ENCODE peak calls at places on chromosomes 11 and 22, in nine cellular contexts. L, V, T, Z, D, K, P, C and M are unnamed samples.

GRCh38 chr22:44098021-44098739 is 74.1 kb downstream of the PARVB start:
- DNase-seq in T (no peak), D (no peak), P (no peak), V (no peak), K (peak), L (no peak), C (peak), Z (no peak), M (no peak)

GRCh38 chr22:27774200-27774599 is 27.4 kb downstream of the MN1 start:
- DNase-seq in T (no peak), C (no peak), V (no peak), D (no peak), Z (no peak), L (no peak), P (no peak), K (no peak), M (no peak)

GRCh38 chr22:46936378-46936916 is 174.0 kb downstream of the TBC1D22A start:
- DNase-seq in T (no peak), P (no peak), D (no peak), V (no peak), L (no peak), Z (no peak), C (no peak), K (no peak), M (no peak)

GRCh38 chr11:76665921-76666351 is 4.6 kb downstream of the LRRC32 start:
- DNase-seq in V (no peak), P (no peak), Z (peak), K (no peak), L (peak), T (peak), D (no peak), C (peak), M (no peak)

GRCh38 chr11:115290479-115291390 is 213.5 kb downstream of the CADM1 start:
- DNase-seq in T (no peak), L (no peak), P (no peak), V (no peak), C (no peak), D (no peak), K (no peak), Z (no peak), M (no peak)

GRCh38 chr11:119319702-119320592 is 3.0 kb upstream of the MCAM start:
- DNase-seq in L (no peak), V (no peak), C (peak), D (no peak), P (no peak), T (no peak), K (no peak), Z (peak), M (no peak)

GRCh38 chr11:6943131-6943530 is 16.9 kb downstream of the ZNF215 start:
- DNase-seq in C (no peak), V (no peak), Z (no peak), L (no peak), K (no peak), T (no peak), P (peak), D (no peak), M (no peak)

GRCh38 chr11:134558258-134558835 is 146.3 kb upstream of the B3GAT1 start:
- DNase-seq in Z (no peak), D (no peak), V (no peak), C (peak), L (no peak), P (no peak), K (no peak), T (no peak), M (no peak)

GRCh38 chr11:27699926-27700350 is 317 bp downstream of the BDNF start:
- DNase-seq in L (peak), K (no peak), C (no peak), Z (no peak), P (no peak), D (no peak), T (no peak), V (no peak), M (peak)

GRCh38 chr11:118051136-118051610 is 25.7 kb upstream of the TMPRSS4 start:
- DNase-seq in T (no peak), C (no peak), Z (no peak), V (no peak), L (no peak), K (no peak), P (no peak), D (no peak), M (no peak)

GRCh38 chr22:43625242-43625641 is 186.9 kb downstream of the EFCAB6 start:
- DNase-seq in T (no peak), K (no peak), C (no peak), L (no peak), Z (no peak), V (peak), D (no peak), P (no peak), M (no peak)

GRCh38 chr11:110087820-110088534 is 5.2 kb upstream of the ZC3H12C start:
- DNase-seq in T (no peak), V (no peak), C (no peak), K (peak), D (no peak), L (no peak), P (peak), Z (no peak), M (peak)

GRCh38 chr11:63845305-63845704 is 6.4 kb downstream of the MARK2 start:
- DNase-seq in Z (no peak), V (peak), T (no peak), P (peak), D (no peak), K (peak), L (no peak), C (no peak), M (no peak)

GRCh38 chr11:1181858-1182535 is 24.2 kb downstream of the MUC5AC start:
- DNase-seq in D (no peak), V (no peak), P (no peak), T (no peak), Z (no peak), L (no peak), C (no peak), K (no peak), M (no peak)

DNA sequence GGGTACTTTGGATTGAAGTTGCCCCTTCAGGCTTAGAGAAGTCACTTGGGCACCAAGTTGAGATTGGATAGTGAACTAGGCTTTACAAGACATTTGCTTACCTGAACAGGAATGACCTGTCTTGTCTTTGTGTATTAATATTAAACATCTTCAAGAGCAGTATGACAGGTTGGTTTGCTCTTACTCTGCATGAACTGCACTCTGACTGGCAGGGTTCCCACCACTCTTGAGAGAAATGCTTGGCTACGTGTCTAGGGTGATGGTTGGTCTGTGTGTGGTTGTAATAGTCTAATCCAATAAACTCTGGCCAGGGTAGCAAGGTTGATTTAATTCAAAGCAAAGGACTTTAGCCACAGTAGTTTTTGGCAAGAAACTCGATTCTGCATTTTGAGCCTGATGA is 20.1 kb upstream of the SPTBN2 start:
- DNase-seq in Z (no peak), L (no peak), P (no peak), T (no peak), K (no peak), V (peak), D (peak), C (no peak), M (no peak)
- H3K27ac ChIP-seq in Z (no peak), L (no peak), P (no peak), T (no peak), K (no peak), V (peak), D (peak), C (no peak), M (no peak)

GRCh38 chr11:69643646-69644045 is 2.7 kb downstream of the CCND1 start:
- DNase-seq in L (no peak), V (peak), T (no peak), P (no peak), D (no peak), K (no peak), Z (peak), C (no peak), M (no peak)
- H3K4me3 ChIP-seq in L (peak), V (peak), T (no peak), P (peak), D (peak), K (no peak), Z (peak), C (peak), M (peak)

DNA sequence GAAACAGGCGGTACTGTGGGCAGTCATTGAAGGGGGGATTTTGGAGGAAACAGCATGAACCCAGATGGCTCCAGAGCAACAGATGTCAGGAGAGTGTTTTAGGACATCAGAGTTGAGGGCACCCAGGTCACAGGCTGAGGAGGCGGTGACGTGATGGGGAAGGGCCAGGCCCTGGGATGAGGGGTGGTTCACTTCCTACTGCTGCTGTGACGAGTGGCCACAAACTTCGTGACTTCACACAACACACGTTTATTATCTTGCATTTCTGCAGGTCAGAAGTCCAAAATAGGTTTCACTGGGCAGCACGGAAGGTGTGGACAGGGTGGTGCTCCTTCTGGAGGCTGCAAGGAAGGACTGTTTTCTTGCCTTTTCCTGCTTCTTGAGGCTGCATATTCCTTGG is 77.7 kb upstream of the RAB1B start:
- DNase-seq in D (no peak), Z (no peak), P (no peak), L (no peak), C (no peak), V (no peak), K (no peak), T (no peak), M (no peak)
- H3K27ac ChIP-seq in D (peak), Z (no peak), P (no peak), L (no peak), C (no peak), V (no peak), K (no peak), T (no peak), M (no peak)

GRCh38 chr11:64869571-64870175 is 8.7 kb downstream of the EHD1 start:
- DNase-seq in V (no peak), D (no peak), P (no peak), Z (no peak), K (no peak), C (no peak), T (no peak), L (no peak), M (no peak)
- H3K4me3 ChIP-seq in V (peak), D (no peak), P (no peak), Z (no peak), K (no peak), C (peak), T (peak), L (peak), M (no peak)

DNA sequence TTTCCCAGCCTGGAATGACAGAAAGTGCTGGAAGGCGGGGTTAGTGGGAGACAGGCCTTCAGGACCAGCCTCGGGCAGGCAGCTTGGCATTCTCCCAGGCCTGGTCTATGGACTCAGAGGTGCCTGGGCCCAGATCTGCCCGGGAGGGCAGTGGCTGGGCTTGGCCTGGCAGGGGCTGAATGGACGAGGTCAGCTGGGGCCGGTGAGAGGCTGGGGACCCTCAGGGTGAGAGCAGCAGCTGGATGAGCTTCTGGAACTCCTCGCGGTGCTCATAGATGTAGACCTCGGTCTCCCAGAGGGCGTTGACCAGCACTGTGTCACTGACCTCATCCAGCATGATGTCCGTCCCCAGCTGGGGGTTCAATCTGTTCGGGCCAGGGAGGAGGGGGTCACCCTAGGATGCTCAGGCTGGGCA is 1.5 kb upstream of the BAIAP2L2 start:
- DNase-seq in V (no peak), Z (no peak), L (no peak), T (no peak), P (no peak), D (no peak), C (no peak), K (no peak), M (no peak)
- H3K27ac ChIP-seq in V (no peak), Z (no peak), L (no peak), T (no peak), P (no peak), D (no peak), C (no peak), K (no peak), M (no peak)

DNA sequence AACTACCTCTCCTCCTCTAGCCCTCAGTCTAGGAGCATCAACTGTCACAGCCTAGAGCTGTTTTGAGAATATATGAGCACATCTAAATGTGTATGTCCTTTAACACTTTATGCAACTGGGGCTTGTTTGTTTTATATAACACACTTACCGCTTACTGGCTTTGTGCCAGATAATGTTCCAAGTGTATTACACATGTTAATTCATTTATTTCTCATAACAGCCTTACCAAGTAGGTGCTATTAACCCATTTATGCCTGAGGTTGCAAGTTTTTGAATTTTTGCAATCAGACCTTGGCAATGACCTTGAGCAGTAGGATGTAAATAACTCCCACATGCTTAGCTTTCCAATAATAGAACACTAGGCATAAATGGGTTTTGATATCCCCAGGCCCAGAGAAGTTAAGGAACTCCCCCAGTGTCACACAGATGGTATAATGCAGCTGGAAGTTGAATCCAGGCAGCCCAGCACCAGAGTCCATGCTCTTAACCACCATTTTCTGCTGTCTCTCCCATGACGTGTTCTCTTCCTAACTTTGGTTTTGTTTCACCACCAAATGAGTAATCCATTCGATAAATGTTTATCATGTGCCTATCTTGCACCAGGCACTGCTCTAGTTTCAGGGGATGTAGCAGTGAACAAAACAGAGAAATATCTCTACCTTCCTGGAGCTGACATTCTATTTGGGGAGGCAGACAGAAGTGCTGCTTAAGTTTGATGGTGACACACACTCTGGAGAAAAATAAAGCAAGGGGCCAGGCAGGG is 23.1 kb downstream of the PRDM11 start:
- DNase-seq in P (peak), L (no peak), C (no peak), D (no peak), Z (no peak), T (no peak), V (no peak), K (no peak), M (no peak)
- H3K4me3 ChIP-seq in P (no peak), L (no peak), C (no peak), D (no peak), Z (no peak), T (no peak), V (no peak), K (no peak), M (no peak)

DNA sequence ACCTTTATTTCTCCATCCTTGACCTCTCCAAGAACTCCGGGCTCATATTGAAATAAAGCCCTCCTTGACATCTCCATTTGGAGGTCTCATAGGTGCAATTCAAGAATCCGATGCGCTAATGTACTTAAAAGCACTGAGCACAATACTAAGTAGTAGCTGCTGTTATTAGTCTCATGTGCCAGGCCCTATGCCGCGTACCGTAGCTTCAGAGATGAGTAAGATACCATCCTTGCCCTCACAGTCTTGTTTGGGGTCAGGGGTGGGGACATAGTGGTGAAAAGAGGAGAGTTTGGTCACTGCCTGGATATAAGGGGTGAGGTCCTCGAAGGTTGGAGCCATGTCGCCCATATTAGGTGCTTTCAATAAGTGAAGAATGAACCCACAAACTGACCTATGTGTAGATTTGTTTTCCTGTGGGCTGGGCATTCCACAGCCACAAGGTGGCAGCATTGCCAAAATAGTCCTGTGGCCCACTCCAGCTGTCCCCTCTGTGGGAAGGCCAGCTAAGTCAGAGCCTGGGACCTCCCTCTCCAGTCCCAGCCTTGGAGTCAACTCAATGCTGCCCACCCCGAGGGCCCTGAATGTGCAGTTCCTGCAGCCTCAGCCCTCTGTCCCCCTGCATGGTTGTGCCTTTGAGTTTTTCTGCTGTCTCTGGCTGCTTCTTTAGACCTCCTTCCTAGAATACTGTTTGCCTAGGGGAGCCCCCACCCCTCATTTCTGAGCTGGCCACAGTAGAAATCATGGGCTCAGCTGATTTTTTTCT is 6.5 kb downstream of the DCPS start:
- DNase-seq in D (peak), K (peak), T (peak), P (peak), C (peak), Z (peak), L (peak), V (peak), M (peak)
- H3K27ac ChIP-seq in D (no peak), K (no peak), T (no peak), P (no peak), C (peak), Z (no peak), L (peak), V (peak), M (no peak)